ENCODE peak calls at places on chromosome 5, in seven cellular contexts. H is pancreas; C is HCT116; Q is CD8-positive, alpha-beta T cell; D is adipocyte; U is NT2/D1; G is aorta. Z is an unnamed sample. For H3K4me1, the result is how much of the 10 kb centered on the place peaks cover.

GRCh38 chr5:116572375-116573278 is 2.0 kb downstream of the SEMA6A start:
- DNase-seq in H (peak), G (peak), D (peak), U (no peak), Q (no peak), C (no peak), Z (peak)

GRCh38 chr5:149007174-149007573 is 55.7 kb downstream of the SH3TC2 start:
- DNase-seq in Q (no peak), G (no peak), U (no peak), D (peak), H (no peak), C (no peak), Z (no peak)

GRCh38 chr5:128258387-128258786 is 174.8 kb downstream of the SLC12A2 start:
- DNase-seq in U (no peak), D (no peak), C (no peak), G (no peak), H (no peak), Q (no peak), Z (no peak)

GRCh38 chr5:171523781-171524180 is 104.3 kb downstream of the FGF18 start:
- DNase-seq in D (no peak), H (no peak), C (no peak), U (no peak), G (no peak), Q (no peak), Z (no peak)

GRCh38 chr5:32909207-32909606 is 198.1 kb downstream of the NPR3 start:
- DNase-seq in G (no peak), D (peak), C (no peak), Q (no peak), U (no peak), H (no peak), Z (no peak)

GRCh38 chr5:140875085-140876065 is at the start of gene PCDHA12:
- DNase-seq in C (no peak), D (no peak), Q (no peak), G (no peak), H (no peak), U (no peak), Z (no peak)

GRCh38 chr5:17169507-17169906 is 47.9 kb upstream of the BASP1 start:
- DNase-seq in Q (no peak), U (no peak), C (no peak), D (peak), H (no peak), G (no peak), Z (no peak)

GRCh38 chr5:7493622-7494021 is 97.7 kb downstream of the ADCY2 start:
- DNase-seq in C (no peak), G (no peak), D (no peak), H (no peak), U (no peak), Q (no peak), Z (no peak)

GRCh38 chr5:170280090-170280493 is 17.5 kb downstream of the LCP2 start:
- DNase-seq in D (no peak), H (no peak), U (no peak), C (no peak), Q (no peak), G (no peak), Z (no peak)

DNA sequence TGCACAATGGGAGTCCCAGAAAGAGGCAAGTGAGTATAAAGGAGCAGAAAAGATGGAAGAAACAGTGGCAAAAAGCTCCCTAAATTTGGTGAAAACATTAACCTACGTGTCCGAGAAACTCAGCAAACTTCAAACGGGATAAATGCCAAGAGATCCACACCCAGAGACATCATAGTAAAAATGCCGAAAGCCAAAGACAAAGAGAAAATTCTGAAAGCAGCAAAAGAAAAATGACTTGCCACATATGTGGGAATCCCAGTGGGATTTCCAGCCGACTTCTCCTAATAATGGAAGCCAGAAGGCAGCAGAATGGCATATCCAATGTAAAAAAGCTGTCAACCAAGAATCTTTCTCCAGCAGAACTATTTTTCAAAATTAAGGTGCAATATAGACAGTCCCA is 101.2 kb downstream of the ADAMTS2 start:
- DNase-seq in U (no peak), C (no peak), H (no peak), D (no peak), G (no peak), Q (no peak), Z (no peak)
- H3K4me1 ChIP-seq in U (under half), C (under half), H (under half), D (half or more), G (under half), Q (under half), Z (under half)

GRCh38 chr5:52804978-52805377 is 17.3 kb downstream of the ITGA1 start:
- DNase-seq in C (no peak), D (no peak), H (no peak), U (no peak), Q (no peak), G (no peak), Z (no peak)
- H3K4me1 ChIP-seq in C (under half), D (under half), H (under half), U (under half), Q (under half), G (under half), Z (under half)

GRCh38 chr5:131206061-131206460 is 35.3 kb downstream of the LYRM7 start:
- DNase-seq in D (no peak), Q (no peak), G (no peak), H (no peak), U (no peak), C (no peak), Z (no peak)

GRCh38 chr5:131211669-131212068 is 40.9 kb downstream of the LYRM7 start:
- DNase-seq in C (no peak), Q (no peak), D (no peak), U (no peak), G (no peak), H (no peak), Z (no peak)

GRCh38 chr5:131206772-131207171 is 36.0 kb downstream of the LYRM7 start:
- DNase-seq in Q (no peak), H (no peak), G (no peak), U (no peak), C (no peak), D (no peak), Z (no peak)

GRCh38 chr5:131209506-131210191 is 38.9 kb downstream of the LYRM7 start:
- DNase-seq in G (no peak), D (no peak), Q (peak), C (no peak), H (no peak), U (no peak), Z (no peak)

GRCh38 chr5:131209175-131209505 is 38.4 kb downstream of the LYRM7 start:
- DNase-seq in U (no peak), Q (no peak), C (no peak), H (no peak), D (no peak), G (no peak), Z (no peak)
- H3K4me1 ChIP-seq in U (under half), Q (half or more), C (under half), H (under half), D (under half), G (under half), Z (under half)

GRCh38 chr5:154369682-154370081 is 76.1 kb upstream of the SAP30L start:
- DNase-seq in G (no peak), D (no peak), C (no peak), Q (no peak), U (no peak), H (no peak), Z (no peak)
- H3K4me1 ChIP-seq in G (under half), D (half or more), C (half or more), Q (under half), U (under half), H (under half), Z (under half)

Z was measured in BE2C.